ENCODE peak calls at places on chromosomes 2 and 18, in five cellular contexts. D is fibroblast of lung; H is Caki2; Q is right cardiac atrium; V is activated naive CD8-positive, alpha-beta T cell treated with anti-CD3 and anti-CD28 coated beads, Interleukin-2, amount 10 ng/mL, durations not matched to agents 7 days and 5 days. R is an unnamed sample.

GRCh38 chr2:105518897-105519296 is 120.0 kb upstream of the FHL2 start:
- DNase-seq in Q (no peak), D (peak), V (no peak), H (no peak), R (no peak)

GRCh38 chr18:37383036-37383788 is 182.4 kb downstream of the CELF4 start:
- DNase-seq in D (no peak), V (no peak), Q (no peak), H (no peak), R (no peak)

GRCh38 chr2:210198326-210198725 is 26.9 kb downstream of the ACADL start:
- DNase-seq in V (no peak), Q (no peak), H (no peak), D (peak), R (no peak)

GRCh38 chr2:69797235-69797634 is 32.2 kb upstream of the GMCL1 start:
- DNase-seq in Q (no peak), H (no peak), D (no peak), V (no peak), R (no peak)

GRCh38 chr2:157932480-157933205 is 56.5 kb upstream of the ACVR1 start:
- DNase-seq in H (no peak), Q (no peak), D (no peak), V (no peak), R (no peak)

GRCh38 chr2:52077159-52077558 is 1045.2 kb upstream of the NRXN1 start:
- DNase-seq in Q (no peak), D (no peak), H (no peak), V (no peak), R (no peak)

GRCh38 chr2:95052301-95052700 is 26.8 kb downstream of the MAL start:
- DNase-seq in D (no peak), V (peak), Q (no peak), H (peak), R (no peak)

GRCh38 chr2:70668432-70668831 is 99.6 kb downstream of the ADD2 start:
- DNase-seq in H (no peak), Q (no peak), D (no peak), V (no peak), R (no peak)

GRCh38 chr2:190179754-190180312 is 117.3 kb upstream of the MSTN start:
- DNase-seq in V (no peak), H (no peak), Q (no peak), D (peak), R (no peak)

GRCh38 chr18:79988079-79988924 is at the start of gene TXNL4A:
- DNase-seq in V (peak), D (peak), Q (peak), H (peak), R (peak)

GRCh38 chr2:46988733-46989481 is 73.3 kb upstream of the MCFD2 start:
- DNase-seq in V (no peak), D (no peak), Q (peak), H (no peak), R (no peak)

GRCh38 chr2:119713819-119714490 is 35.0 kb downstream of the TMEM177 start:
- DNase-seq in H (no peak), Q (no peak), V (no peak), D (no peak), R (no peak)

GRCh38 chr18:55401275-55401620 is 186.7 kb downstream of the TCF4 start:
- DNase-seq in V (no peak), H (no peak), D (peak), Q (no peak), R (no peak)